ENCODE peak calls at places on chromosomes 16 and 17, in six cellular contexts. One of them, this sample, is unnamed.

GRCh38 chr16:7334801-7335560 is 2.3 kb downstream of the RBFOX1 start:
- DNase-seq in SK-N-SH: no peak
- DNase-seq in fibroblast of pulmonary artery: no peak
- DNase-seq in body of pancreas: no peak
- DNase-seq in AG09309: no peak
- DNase-seq in tibial nerve: no peak
- DNase-seq in this sample: no peak

GRCh38 chr17:47994714-47995113 is 23.8 kb downstream of the CDK5RAP3 start:
- DNase-seq in body of pancreas: no peak
- DNase-seq in AG09309: no peak
- DNase-seq in SK-N-SH: no peak
- DNase-seq in fibroblast of pulmonary artery: no peak
- DNase-seq in tibial nerve: no peak
- DNase-seq in this sample: no peak

GRCh38 chr16:67481561-67482259 is 753 bp upstream of the ATP6V0D1 start:
- DNase-seq in AG09309: no peak
- DNase-seq in fibroblast of pulmonary artery: peak
- DNase-seq in tibial nerve: no peak
- DNase-seq in body of pancreas: peak
- DNase-seq in SK-N-SH: peak
- DNase-seq in this sample: peak

GRCh38 chr17:81733507-81734404 is 21.7 kb downstream of the SLC25A10 start:
- DNase-seq in SK-N-SH: peak
- DNase-seq in body of pancreas: peak
- DNase-seq in tibial nerve: peak
- DNase-seq in fibroblast of pulmonary artery: peak
- DNase-seq in AG09309: no peak
- DNase-seq in this sample: peak

GRCh38 chr17:48611681-48612455 is 1.1 kb upstream of the HOXB7 start:
- DNase-seq in fibroblast of pulmonary artery: no peak
- DNase-seq in SK-N-SH: no peak
- DNase-seq in tibial nerve: no peak
- DNase-seq in body of pancreas: no peak
- DNase-seq in AG09309: no peak
- DNase-seq in this sample: no peak

GRCh38 chr16:85668676-85669424 is 19.9 kb downstream of the GINS2 start:
- DNase-seq in tibial nerve: no peak
- DNase-seq in SK-N-SH: no peak
- DNase-seq in body of pancreas: no peak
- DNase-seq in AG09309: no peak
- DNase-seq in fibroblast of pulmonary artery: no peak
- DNase-seq in this sample: no peak

GRCh38 chr16:88393034-88393433 is 10.3 kb downstream of the ZNF469 start:
- DNase-seq in body of pancreas: no peak
- DNase-seq in SK-N-SH: no peak
- DNase-seq in fibroblast of pulmonary artery: no peak
- DNase-seq in AG09309: no peak
- DNase-seq in tibial nerve: no peak
- DNase-seq in this sample: no peak

GRCh38 chr17:35056013-35056412 is 7.5 kb downstream of the RFFL start:
- DNase-seq in SK-N-SH: no peak
- DNase-seq in tibial nerve: no peak
- DNase-seq in body of pancreas: no peak
- DNase-seq in AG09309: no peak
- DNase-seq in fibroblast of pulmonary artery: no peak
- DNase-seq in this sample: no peak

GRCh38 chr17:45951941-45952340 is 47.1 kb upstream of the STH start:
- DNase-seq in SK-N-SH: no peak
- DNase-seq in body of pancreas: no peak
- DNase-seq in AG09309: no peak
- DNase-seq in fibroblast of pulmonary artery: no peak
- DNase-seq in tibial nerve: no peak
- DNase-seq in this sample: no peak

GRCh38 chr16:77037696-77038347 is 153.2 kb upstream of the MON1B start:
- DNase-seq in SK-N-SH: no peak
- DNase-seq in tibial nerve: no peak
- DNase-seq in body of pancreas: no peak
- DNase-seq in AG09309: no peak
- DNase-seq in fibroblast of pulmonary artery: no peak
- DNase-seq in this sample: no peak

GRCh38 chr16:11698271-11698689 is 30.0 kb downstream of the SNN start:
- DNase-seq in fibroblast of pulmonary artery: no peak
- DNase-seq in SK-N-SH: no peak
- DNase-seq in body of pancreas: no peak
- DNase-seq in tibial nerve: no peak
- DNase-seq in AG09309: no peak
- DNase-seq in this sample: no peak

GRCh38 chr16:35492225-35492624 is 2032.8 kb downstream of the TP53TG3F start:
- DNase-seq in tibial nerve: no peak
- DNase-seq in AG09309: no peak
- DNase-seq in body of pancreas: no peak
- DNase-seq in fibroblast of pulmonary artery: no peak
- DNase-seq in SK-N-SH: peak
- DNase-seq in this sample: no peak

GRCh38 chr16:64008131-64008530 is 1113.7 kb downstream of the CDH11 start:
- DNase-seq in fibroblast of pulmonary artery: no peak
- DNase-seq in body of pancreas: no peak
- DNase-seq in AG09309: no peak
- DNase-seq in SK-N-SH: no peak
- DNase-seq in tibial nerve: no peak
- DNase-seq in this sample: no peak

GRCh38 chr17:66190738-66191606 is 961 bp downstream of the CEP112 start:
- DNase-seq in tibial nerve: no peak
- DNase-seq in AG09309: no peak
- DNase-seq in SK-N-SH: peak
- DNase-seq in fibroblast of pulmonary artery: peak
- DNase-seq in body of pancreas: no peak
- DNase-seq in this sample: peak

GRCh38 chr16:85391769-85392583 is 221.1 kb upstream of the GSE1 start:
- DNase-seq in fibroblast of pulmonary artery: no peak
- DNase-seq in AG09309: no peak
- DNase-seq in body of pancreas: no peak
- DNase-seq in SK-N-SH: no peak
- DNase-seq in tibial nerve: peak
- DNase-seq in this sample: no peak

GRCh38 chr17:80430446-80431245 is 15.7 kb downstream of the ENDOV start:
- DNase-seq in SK-N-SH: no peak
- DNase-seq in body of pancreas: no peak
- DNase-seq in tibial nerve: no peak
- DNase-seq in AG09309: no peak
- DNase-seq in fibroblast of pulmonary artery: no peak
- DNase-seq in this sample: no peak

GRCh38 chr17:63984206-63984605 is 11.5 kb upstream of the SCN4A start:
- DNase-seq in body of pancreas: no peak
- DNase-seq in SK-N-SH: no peak
- DNase-seq in tibial nerve: no peak
- DNase-seq in fibroblast of pulmonary artery: peak
- DNase-seq in AG09309: peak
- DNase-seq in this sample: peak

GRCh38 chr16:68608330-68608729 is 36.8 kb upstream of the CDH3 start:
- DNase-seq in body of pancreas: no peak
- DNase-seq in fibroblast of pulmonary artery: no peak
- DNase-seq in tibial nerve: no peak
- DNase-seq in AG09309: no peak
- DNase-seq in SK-N-SH: no peak
- DNase-seq in this sample: no peak
- TF ChIP-seq CTCF in body of pancreas: no peak
- TF ChIP-seq CTCF in fibroblast of pulmonary artery: no peak
- TF ChIP-seq CTCF in tibial nerve: no peak
- TF ChIP-seq CTCF in AG09309: no peak
- TF ChIP-seq CTCF in SK-N-SH: no peak
- TF ChIP-seq CTCF in this sample: no peak

GRCh38 chr17:78132086-78132676 is 1.6 kb downstream of the TMC8 start:
- DNase-seq in AG09309: no peak
- DNase-seq in SK-N-SH: no peak
- DNase-seq in body of pancreas: peak
- DNase-seq in tibial nerve: no peak
- DNase-seq in fibroblast of pulmonary artery: no peak
- DNase-seq in this sample: no peak
- H3K4me3 ChIP-seq in AG09309: no peak
- H3K4me3 ChIP-seq in SK-N-SH: no peak
- H3K4me3 ChIP-seq in body of pancreas: no peak
- H3K4me3 ChIP-seq in tibial nerve: no peak
- H3K4me3 ChIP-seq in fibroblast of pulmonary artery: no peak
- H3K4me3 ChIP-seq in this sample: no peak

DNA sequence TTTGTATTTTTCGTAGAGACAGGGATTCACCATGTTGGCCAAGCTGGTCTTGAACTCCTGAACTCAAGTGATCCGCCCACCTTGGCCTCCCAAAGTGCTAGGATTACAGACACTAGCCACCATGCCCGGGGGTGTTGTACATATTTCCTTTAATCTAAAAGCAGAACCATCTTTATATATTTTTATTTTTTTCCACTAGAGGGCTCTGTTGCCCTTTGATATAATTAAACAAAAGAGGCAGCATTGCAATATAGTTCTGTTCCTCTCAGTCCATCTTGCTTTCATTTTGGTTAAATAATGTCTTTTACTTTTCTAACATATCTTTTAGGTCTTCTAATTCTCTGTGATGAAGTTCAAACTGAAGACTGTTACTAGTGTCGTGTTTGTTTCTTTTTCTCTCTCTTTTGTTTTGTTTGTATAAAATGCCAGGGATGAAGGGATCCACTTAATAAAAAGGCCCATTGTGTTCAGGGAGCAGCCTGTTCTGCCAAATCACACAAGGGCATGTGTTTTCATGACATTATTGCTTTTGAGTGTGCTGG is 23.4 kb downstream of the WWOX start:
- DNase-seq in tibial nerve: no peak
- DNase-seq in body of pancreas: no peak
- DNase-seq in AG09309: peak
- DNase-seq in SK-N-SH: peak
- DNase-seq in fibroblast of pulmonary artery: peak
- DNase-seq in this sample: peak
- TF ChIP-seq CTCF in tibial nerve: peak
- TF ChIP-seq CTCF in body of pancreas: no peak
- TF ChIP-seq CTCF in AG09309: peak
- TF ChIP-seq CTCF in SK-N-SH: peak
- TF ChIP-seq CTCF in fibroblast of pulmonary artery: peak
- TF ChIP-seq CTCF in this sample: no peak

GRCh38 chr16:65658339-65659275 is 536.7 kb upstream of the CDH11 start:
- DNase-seq in AG09309: peak
- DNase-seq in tibial nerve: no peak
- DNase-seq in body of pancreas: no peak
- DNase-seq in SK-N-SH: peak
- DNase-seq in fibroblast of pulmonary artery: peak
- DNase-seq in this sample: peak

GRCh38 chr16:65655802-65656201 is 533.9 kb upstream of the CDH11 start:
- DNase-seq in body of pancreas: no peak
- DNase-seq in fibroblast of pulmonary artery: no peak
- DNase-seq in SK-N-SH: no peak
- DNase-seq in tibial nerve: no peak
- DNase-seq in AG09309: no peak
- DNase-seq in this sample: no peak

GRCh38 chr16:65660390-65660789 is 538.5 kb upstream of the CDH11 start:
- DNase-seq in SK-N-SH: no peak
- DNase-seq in tibial nerve: no peak
- DNase-seq in AG09309: no peak
- DNase-seq in body of pancreas: no peak
- DNase-seq in fibroblast of pulmonary artery: peak
- DNase-seq in this sample: no peak

GRCh38 chr16:65657556-65657955 is 535.7 kb upstream of the CDH11 start:
- DNase-seq in SK-N-SH: no peak
- DNase-seq in AG09309: no peak
- DNase-seq in fibroblast of pulmonary artery: no peak
- DNase-seq in tibial nerve: no peak
- DNase-seq in body of pancreas: no peak
- DNase-seq in this sample: no peak

GRCh38 chr16:65657051-65657450 is 535.2 kb upstream of the CDH11 start:
- DNase-seq in tibial nerve: no peak
- DNase-seq in SK-N-SH: peak
- DNase-seq in body of pancreas: no peak
- DNase-seq in fibroblast of pulmonary artery: peak
- DNase-seq in AG09309: no peak
- DNase-seq in this sample: peak
- H3K4me3 ChIP-seq in tibial nerve: no peak
- H3K4me3 ChIP-seq in SK-N-SH: no peak
- H3K4me3 ChIP-seq in body of pancreas: no peak
- H3K4me3 ChIP-seq in fibroblast of pulmonary artery: no peak
- H3K4me3 ChIP-seq in AG09309: no peak
- H3K4me3 ChIP-seq in this sample: no peak

GRCh38 chr17:16999931-17000625 is 28.2 kb upstream of the TNFRSF13B start:
- DNase-seq in tibial nerve: no peak
- DNase-seq in AG09309: no peak
- DNase-seq in body of pancreas: no peak
- DNase-seq in SK-N-SH: no peak
- DNase-seq in fibroblast of pulmonary artery: no peak
- DNase-seq in this sample: no peak

GRCh38 chr17:16994626-16995025 is 22.7 kb upstream of the TNFRSF13B start:
- DNase-seq in body of pancreas: no peak
- DNase-seq in AG09309: no peak
- DNase-seq in SK-N-SH: no peak
- DNase-seq in tibial nerve: no peak
- DNase-seq in fibroblast of pulmonary artery: no peak
- DNase-seq in this sample: no peak

GRCh38 chr17:17001076-17001777 is 29.3 kb upstream of the TNFRSF13B start:
- DNase-seq in AG09309: no peak
- DNase-seq in fibroblast of pulmonary artery: no peak
- DNase-seq in body of pancreas: no peak
- DNase-seq in SK-N-SH: no peak
- DNase-seq in tibial nerve: no peak
- DNase-seq in this sample: no peak

GRCh38 chr17:16995930-16996329 is 24.0 kb upstream of the TNFRSF13B start:
- DNase-seq in body of pancreas: no peak
- DNase-seq in AG09309: no peak
- DNase-seq in fibroblast of pulmonary artery: no peak
- DNase-seq in SK-N-SH: no peak
- DNase-seq in tibial nerve: no peak
- DNase-seq in this sample: no peak

DNA sequence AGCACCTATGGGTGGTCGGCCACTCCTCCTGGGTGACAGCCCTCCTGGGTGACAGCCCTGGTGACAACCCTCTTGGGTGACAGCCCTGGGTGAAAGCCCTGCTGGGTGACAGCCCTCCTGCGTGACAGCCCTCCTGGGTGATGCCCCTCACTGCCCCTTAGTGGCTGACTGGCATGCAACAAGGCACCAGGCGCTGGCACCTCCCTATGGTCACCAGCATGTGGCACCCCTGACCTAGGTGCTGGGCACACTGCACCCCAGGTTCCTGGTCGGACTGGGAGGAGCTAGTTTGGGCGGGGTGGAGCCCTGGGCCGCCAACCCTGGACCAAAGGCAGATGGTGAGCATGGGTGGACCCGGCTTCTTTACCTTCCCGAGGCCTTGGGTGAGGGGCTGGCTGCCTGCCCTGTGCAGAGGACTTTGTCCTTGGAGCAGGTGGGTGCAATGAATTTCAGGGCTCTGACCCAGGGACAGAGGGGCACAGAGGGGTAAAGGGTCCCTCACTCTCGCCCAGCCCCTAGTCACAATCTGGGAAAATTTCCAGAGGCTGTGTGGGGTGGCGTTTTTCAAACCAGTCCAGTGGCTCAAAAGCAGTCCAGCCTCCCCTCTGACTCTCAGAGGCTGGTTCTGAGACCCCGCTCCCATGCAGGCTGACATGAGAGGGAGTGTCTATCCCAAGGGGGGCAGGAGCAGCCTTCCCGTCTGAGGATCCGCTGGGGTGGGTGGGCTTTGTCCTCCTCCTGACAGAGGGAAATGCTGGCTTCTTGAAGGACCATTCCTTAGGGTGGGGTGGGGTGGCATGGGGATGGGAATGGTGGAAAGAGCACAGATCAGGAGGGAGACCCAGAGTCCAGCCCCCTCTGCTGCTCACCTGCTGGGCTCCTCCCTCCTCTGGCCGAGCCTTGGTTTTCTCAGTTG is 25.9 kb upstream of the TNFRSF13B start:
- DNase-seq in AG09309: no peak
- DNase-seq in SK-N-SH: peak
- DNase-seq in body of pancreas: no peak
- DNase-seq in fibroblast of pulmonary artery: no peak
- DNase-seq in tibial nerve: no peak
- DNase-seq in this sample: no peak
- TF ChIP-seq CTCF in AG09309: no peak
- TF ChIP-seq CTCF in SK-N-SH: peak
- TF ChIP-seq CTCF in body of pancreas: no peak
- TF ChIP-seq CTCF in fibroblast of pulmonary artery: no peak
- TF ChIP-seq CTCF in tibial nerve: no peak
- TF ChIP-seq CTCF in this sample: no peak